ENCODE peak calls at places on chromosome 5, in four cellular contexts. D, A, V and E are unnamed samples.
A peak's percentile ranks its signal among the peaks of the same experiment; 100 is the strongest.

GRCh38 chr5:99865159-99865558 is 670.0 kb upstream of the FAM174A start:
- DNase-seq in D (no peak), A (no peak), V (no peak), E (no peak)

GRCh38 chr5:96726802-96727201 is 64.6 kb downstream of the CAST start:
- DNase-seq in D (no peak), A (no peak), V (no peak), E (no peak)

GRCh38 chr5:40367260-40367659 is 312.5 kb upstream of the PTGER4 start:
- DNase-seq in D (no peak), A (no peak), V (no peak), E (no peak)

GRCh38 chr5:126516133-126516532 is 78.9 kb downstream of the ALDH7A1 start:
- DNase-seq in D (no peak), A (no peak), V (no peak), E (peak; percentile 66)

GRCh38 chr5:177188775-177189174 is 55.2 kb downstream of the NSD1 start:
- DNase-seq in D (no peak), A (no peak), V (no peak), E (no peak)

GRCh38 chr5:52544738-52545137 is 243.0 kb upstream of the ITGA1 start:
- DNase-seq in D (no peak), A (no peak), V (no peak), E (no peak)

GRCh38 chr5:59204114-59204897 is 621.4 kb downstream of the RAB3C start:
- DNase-seq in D (no peak), A (no peak), V (no peak), E (no peak)

GRCh38 chr5:140596364-140596763 is 31.7 kb downstream of the SLC35A4 start:
- DNase-seq in D (no peak), A (no peak), V (no peak), E (no peak)

GRCh38 chr5:55905251-55905650 is 54.1 kb downstream of the IL31RA start:
- DNase-seq in D (no peak), A (no peak), V (no peak), E (no peak)

GRCh38 chr5:10351882-10352395 is 1.6 kb upstream of the MARCHF6 start:
- DNase-seq in D (no peak), A (no peak), V (no peak), E (no peak)

GRCh38 chr5:141910271-141910673 is 13.4 kb upstream of the DELE1 start:
- DNase-seq in D (no peak), A (no peak), V (no peak), E (no peak)

GRCh38 chr5:119476341-119476740 is 24.0 kb downstream of the HSD17B4 start:
- DNase-seq in D (no peak), A (no peak), V (no peak), E (no peak)

GRCh38 chr5:909994-910768 is 17.5 kb downstream of the TRIP13 start:
- DNase-seq in D (no peak), A (no peak), V (no peak), E (no peak)

GRCh38 chr5:83345423-83345822 is 126.1 kb upstream of the VCAN start:
- DNase-seq in D (no peak), A (no peak), V (no peak), E (no peak)
- TF ChIP-seq EP300 in D (no peak), A (no peak), V (no peak), E (no peak)

GRCh38 chr5:33194914-33195313 is 245.9 kb upstream of the TARS1 start:
- DNase-seq in D (no peak), A (no peak), V (no peak), E (no peak)

GRCh38 chr5:33198816-33199215 is 241.9 kb upstream of the TARS1 start:
- DNase-seq in D (no peak), A (no peak), V (no peak), E (no peak)

GRCh38 chr5:33195431-33196128 is 245.2 kb upstream of the TARS1 start:
- DNase-seq in D (no peak), A (no peak), V (no peak), E (no peak)
- TF ChIP-seq MXI1 in D (no peak), A (no peak), V (no peak), E (no peak)

DNA sequence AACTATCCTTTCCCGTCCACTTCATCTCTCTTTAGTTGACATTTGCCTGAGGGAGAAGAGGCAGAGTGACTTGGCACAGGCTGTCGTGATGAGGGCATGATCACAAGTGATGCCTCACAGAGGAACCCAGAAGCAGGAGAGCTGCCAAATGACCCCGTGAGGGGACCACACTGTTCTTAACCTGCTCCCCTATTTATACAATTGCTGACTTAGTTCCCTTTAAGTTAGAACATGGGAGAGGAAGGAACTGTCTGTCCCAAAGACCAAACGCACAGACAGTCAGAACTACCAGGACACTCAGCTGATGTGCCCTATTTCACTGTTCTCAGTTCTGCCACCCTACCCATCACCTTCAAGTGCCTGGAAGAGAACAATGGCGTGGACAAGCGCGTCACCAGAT is 73.7 kb downstream of the SLC1A3 start:
- DNase-seq in D (no peak), A (no peak), V (no peak), E (no peak)
- TF ChIP-seq EP300 in D (no peak), A (no peak), V (no peak), E (no peak)

DNA sequence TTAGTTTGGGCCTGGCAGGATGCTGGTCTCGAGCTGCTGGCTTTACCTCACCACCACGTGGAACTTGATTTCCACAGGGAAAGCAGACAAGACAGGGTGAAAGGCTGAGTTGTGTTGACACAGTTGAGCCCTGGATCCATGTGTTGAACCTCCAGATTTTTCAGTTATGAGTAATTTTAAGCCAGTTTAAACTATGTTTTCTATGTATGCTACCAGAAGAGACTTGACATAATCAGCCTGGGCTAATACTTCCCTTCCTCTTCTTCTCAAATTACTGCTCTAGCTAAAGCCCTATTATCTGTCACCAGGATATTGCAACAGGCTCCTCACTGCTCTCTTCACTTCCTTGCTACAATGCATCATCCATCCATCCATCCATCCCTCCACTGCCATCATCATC is 12.0 kb upstream of the PHYKPL start:
- DNase-seq in D (no peak), A (no peak), V (no peak), E (no peak)
- TF ChIP-seq MXI1 in D (no peak), A (no peak), V (no peak), E (no peak)

GRCh38 chr5:154087260-154087659 is 48.5 kb downstream of the MFAP3 start:
- DNase-seq in D (no peak), A (no peak), V (no peak), E (no peak)
- TF ChIP-seq EP300 in D (no peak), A (no peak), V (no peak), E (no peak)

GRCh38 chr5:170651902-170652301 is 131.6 kb upstream of the GABRP start:
- DNase-seq in D (no peak), A (no peak), V (no peak), E (no peak)
- TF ChIP-seq MXI1 in D (no peak), A (no peak), V (no peak), E (no peak)

DNA sequence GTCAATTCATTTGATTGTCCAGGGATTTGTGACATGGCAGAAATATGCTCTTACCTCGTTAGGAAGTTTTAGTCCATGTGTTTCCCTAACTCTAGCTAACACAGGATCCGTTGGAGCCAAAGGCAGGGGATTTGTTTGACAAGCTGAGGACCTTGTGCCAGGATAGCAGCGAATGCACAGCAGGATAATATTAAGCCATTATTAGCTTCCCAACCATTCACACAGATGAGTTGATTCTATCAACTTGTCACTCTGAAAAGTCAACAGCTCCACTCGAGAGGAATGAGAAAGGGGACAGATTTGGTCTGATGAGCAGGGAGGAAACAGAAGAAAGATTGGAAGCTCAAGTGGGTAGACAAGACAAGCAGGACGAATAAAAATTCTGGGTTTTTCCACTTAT is 106.2 kb downstream of the FSTL4 start:
- DNase-seq in D (no peak), A (no peak), V (no peak), E (no peak)
- TF ChIP-seq EP300 in D (no peak), A (no peak), V (no peak), E (no peak)

DNA sequence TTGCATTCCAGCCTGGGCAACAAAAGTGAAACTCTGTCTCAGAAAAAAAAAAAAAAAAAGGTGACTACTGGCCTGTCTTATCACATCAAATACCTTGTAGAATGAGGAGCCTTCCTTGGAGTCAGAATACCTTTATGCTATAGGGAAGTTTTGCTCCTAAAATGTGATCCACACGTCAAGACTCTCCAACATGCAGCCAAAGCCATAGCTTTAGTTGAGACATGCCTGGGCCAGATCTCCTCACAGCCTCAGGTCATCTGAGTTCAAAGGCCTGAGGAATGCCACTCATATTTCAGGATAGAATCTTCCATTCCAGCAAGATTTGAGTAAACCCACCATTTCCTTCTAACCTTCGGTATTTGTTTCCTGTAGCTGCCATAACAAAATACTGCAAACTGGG is 13.7 kb upstream of the SOWAHA start:
- DNase-seq in D (no peak), A (no peak), V (no peak), E (no peak)
- TF ChIP-seq MXI1 in D (no peak), A (no peak), V (no peak), E (no peak)

DNA sequence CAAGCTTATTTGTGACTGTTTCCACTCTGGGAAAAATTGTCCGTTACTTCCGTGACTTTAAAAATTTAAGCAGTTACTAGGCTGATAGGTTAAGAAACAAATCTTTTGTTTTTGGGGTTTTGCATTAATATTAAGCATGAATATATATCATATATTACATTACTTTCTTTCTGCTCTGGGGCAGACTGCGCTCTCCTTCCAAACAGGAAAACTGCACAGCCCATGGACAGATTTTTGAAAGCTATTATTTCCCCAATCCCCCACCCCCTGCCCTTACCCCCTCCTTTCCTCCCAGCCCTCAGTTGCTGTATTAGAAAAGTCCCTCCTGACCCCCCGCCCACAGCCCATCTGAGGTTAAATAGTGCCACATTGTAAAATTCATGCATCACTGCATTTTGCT is 50.4 kb downstream of the G3BP1 start:
- DNase-seq in D (no peak), A (no peak), V (no peak), E (no peak)
- TF ChIP-seq EP300 in D (no peak), A (no peak), V (no peak), E (no peak)